ENCODE peak calls at places on chromosomes 3 and 15, in six cellular contexts. C, D, I, B, W and O are unnamed samples.
A peak's percentile ranks its signal among the peaks of the same experiment; 100 is the strongest.

GRCh38 chr3:10459954-10460754 is 45.2 kb downstream of the ATP2B2 start:
- DNase-seq in D (no peak), W (peak; percentile 66), C (no peak), I (peak; percentile 61), B (peak; percentile 45), O (no peak)

GRCh38 chr3:49791571-49791970 is 5.2 kb upstream of the IP6K1 start:
- DNase-seq in B (no peak), C (no peak), D (no peak), W (no peak), I (no peak), O (no peak)

GRCh38 chr3:38007754-38008090 is 17.1 kb downstream of the VILL start:
- DNase-seq in B (no peak), W (no peak), D (no peak), C (no peak), I (no peak), O (no peak)

GRCh38 chr15:77013786-77014136 is 18.8 kb downstream of the PSTPIP1 start:
- DNase-seq in W (peak; percentile 89), B (no peak), I (peak; percentile 90), C (peak; percentile 88), D (peak; percentile 70), O (no peak)

GRCh38 chr15:23797747-23798157 is 110.6 kb upstream of the NDN start:
- DNase-seq in B (no peak), I (no peak), C (no peak), W (no peak), D (no peak), O (no peak)

GRCh38 chr3:53003320-53003719 is 42.6 kb downstream of the SFMBT1 start:
- DNase-seq in I (no peak), D (no peak), B (no peak), C (no peak), W (no peak), O (no peak)

GRCh38 chr3:3648961-3649360 is 150.3 kb upstream of the LRRN1 start:
- DNase-seq in W (no peak), D (no peak), C (no peak), B (no peak), I (no peak), O (no peak)

GRCh38 chr3:187006884-187007630 is 76.7 kb downstream of the ST6GAL1 start:
- DNase-seq in B (no peak), W (no peak), I (no peak), C (no peak), D (no peak), O (no peak)

GRCh38 chr15:86690566-86690965 is 610.9 kb downstream of the AGBL1 start:
- DNase-seq in I (no peak), C (no peak), W (no peak), D (no peak), B (no peak), O (no peak)

GRCh38 chr3:157669403-157669802 is 166.2 kb upstream of the VEPH1 start:
- DNase-seq in I (no peak), W (no peak), C (no peak), B (no peak), D (no peak), O (no peak)

GRCh38 chr3:71064976-71065763 is 518.4 kb downstream of the FOXP1 start:
- DNase-seq in W (peak; percentile 80), C (peak; percentile 58), D (peak; percentile 59), B (peak; percentile 74), I (no peak), O (peak; percentile 74)

GRCh38 chr3:150022406-150023238 is 51.9 kb upstream of the PFN2 start:
- DNase-seq in I (no peak), D (no peak), W (no peak), B (no peak), C (no peak), O (no peak)

GRCh38 chr3:153145454-153145853 is 16.6 kb upstream of the RAP2B start:
- DNase-seq in W (no peak), I (no peak), C (no peak), D (no peak), B (no peak), O (no peak)

GRCh38 chr3:52521881-52522650 is 11.6 kb downstream of the NT5DC2 start:
- DNase-seq in B (no peak), W (no peak), D (no peak), C (no peak), I (no peak), O (peak; percentile 39)

GRCh38 chr3:65963787-65964707 is 74.7 kb downstream of the MAGI1 start:
- DNase-seq in W (peak; percentile 51), C (no peak), I (peak; percentile 30), B (no peak), D (no peak), O (no peak)

GRCh38 chr3:66418432-66419052 is 82.3 kb downstream of the LRIG1 start:
- DNase-seq in D (no peak), I (no peak), C (no peak), B (no peak), W (no peak), O (peak; percentile 70)

GRCh38 chr15:54250351-54250750 is 272.1 kb downstream of the UNC13C start:
- DNase-seq in D (no peak), C (no peak), B (no peak), W (no peak), I (no peak), O (no peak)

GRCh38 chr15:44308874-44309273 is 20.4 kb downstream of the GOLM2 start:
- DNase-seq in D (no peak), B (no peak), I (no peak), W (no peak), C (no peak), O (no peak)

GRCh38 chr15:96324900-96325299 is 5.6 kb upstream of the NR2F2 start:
- DNase-seq in D (no peak), C (no peak), B (no peak), W (no peak), I (no peak), O (no peak)